ENCODE peak calls at places on chromosomes 13 and 19, in ten cellular contexts. D is ovary; S is CD4-positive, alpha-beta T cell; V is stomach; A is stimulated activated CD8-positive, alpha-beta memory T cell treated with anti-CD3 and anti-CD28 coated beads, Interleukin-4, amount 100 ng/mL, for 4 hours; R is NCI-H774; O is head of caudate nucleus; B is HTR-8/SVneo; J is uterus; F is tibial nerve. W is an unnamed sample.

GRCh38 chr13:94454906-94455305 is 24.6 kb downstream of the DCT start:
- DNase-seq in D (no peak), S (no peak), V (no peak), A (no peak), R (no peak), O (no peak), B (no peak), J (no peak), F (no peak), W (no peak)

GRCh38 chr13:39040206-39040605 is 1.9 kb downstream of the NHLRC3 start:
- DNase-seq in D (no peak), S (no peak), V (no peak), A (no peak), R (no peak), O (no peak), B (no peak), J (no peak), F (no peak), W (no peak)

GRCh38 chr13:35891973-35892441 is 239.2 kb downstream of the DCLK1 start:
- DNase-seq in D (no peak), S (no peak), V (no peak), A (no peak), R (no peak), O (no peak), B (no peak), J (no peak), F (no peak), W (no peak)

GRCh38 chr13:21674271-21675009 is 3.6 kb downstream of the FGF9 start:
- DNase-seq in D (peak; percentile 24), S (no peak), V (no peak), A (no peak), R (peak; percentile 6), O (no peak), B (no peak), J (no peak), F (no peak), W (peak; percentile 79)

GRCh38 chr13:113369189-113369588 is 5.3 kb upstream of the GRTP1 start:
- DNase-seq in D (no peak), S (no peak), V (peak; percentile 23), A (no peak), R (no peak), O (no peak), B (no peak), J (no peak), F (no peak), W (no peak)

GRCh38 chr19:13356686-13357280 is 149.5 kb downstream of the CACNA1A start:
- DNase-seq in D (no peak), S (no peak), V (no peak), A (no peak), R (no peak), O (peak; percentile 30), B (no peak), J (no peak), F (no peak), W (no peak)

GRCh38 chr19:56301152-56301551 is 13.5 kb downstream of the ZSCAN5A start:
- DNase-seq in D (no peak), S (no peak), V (no peak), A (no peak), R (no peak), O (no peak), B (no peak), J (no peak), F (no peak), W (no peak)

GRCh38 chr19:16040642-16041041 is 35.7 kb upstream of the TPM4 start:
- DNase-seq in D (no peak), S (no peak), V (no peak), A (no peak), R (no peak), O (no peak), B (no peak), J (no peak), F (no peak), W (no peak)

GRCh38 chr19:29676586-29676985 is 11.3 kb downstream of the PLEKHF1 start:
- DNase-seq in D (peak; percentile 11), S (no peak), V (peak; percentile 70), A (no peak), R (no peak), O (no peak), B (no peak), J (no peak), F (no peak), W (no peak)

GRCh38 chr19:13652810-13653590 is 111.3 kb upstream of the MRI1 start:
- DNase-seq in D (no peak), S (no peak), V (no peak), A (no peak), R (peak; percentile 70), O (no peak), B (no peak), J (no peak), F (no peak), W (no peak)

GRCh38 chr13:51357928-51358595 is 18.6 kb downstream of the SERPINE3 start:
- DNase-seq in D (no peak), S (no peak), V (no peak), A (no peak), R (no peak), O (no peak), B (no peak), J (no peak), F (no peak), W (no peak)

GRCh38 chr13:21466527-21466926 is 7.4 kb upstream of the ZDHHC20 start:
- DNase-seq in D (no peak), S (no peak), V (peak; percentile 52), A (no peak), R (no peak), O (no peak), B (no peak), J (no peak), F (no peak), W (no peak)

GRCh38 chr13:74290324-74290773 is 156.1 kb upstream of the KLF12 start:
- DNase-seq in D (peak; percentile 25), S (peak; percentile 25), V (no peak), A (no peak), R (peak; percentile 85), O (peak; percentile 34), B (peak; percentile 25), J (peak; percentile 40), F (no peak), W (peak; percentile 53)